ENCODE peak calls at places on chromosomes 7 and 10, in six cellular contexts. E is HCT116, J is IMR-90, H is heart left ventricle, Q is HepG2, V is K562. C is an unnamed sample.

GRCh38 chr7:101861223-101861775 is 43.9 kb downstream of the CUX1 start:
- DNase-seq in H (no peak), V (no peak), Q (no peak), E (no peak), J (no peak), C (no peak)

GRCh38 chr10:45000138-45000763 is 472 bp upstream of the ZNF22 start:
- DNase-seq in E (no peak), J (peak; percentile 9), V (no peak), Q (no peak), H (peak; percentile 93), C (no peak)

GRCh38 chr10:28815681-28816080 is 138.4 kb downstream of the BAMBI start:
- DNase-seq in J (no peak), Q (no peak), E (no peak), H (no peak), V (no peak), C (no peak)

GRCh38 chr10:61835069-61835908 is 66.2 kb upstream of the ARID5B start:
- DNase-seq in H (no peak), E (peak; percentile 71), J (peak; percentile 78), V (peak; percentile 89), Q (peak; percentile 44), C (peak; percentile 23)

GRCh38 chr10:118615888-118616287 is 20.4 kb upstream of the PRLHR start:
- DNase-seq in V (no peak), H (no peak), Q (no peak), J (peak; percentile 4), E (peak; percentile 10), C (no peak)

GRCh38 chr7:45711161-45711490 is 137.0 kb downstream of the ADCY1 start:
- DNase-seq in V (no peak), E (no peak), J (no peak), H (no peak), Q (no peak), C (no peak)

GRCh38 chr10:6558272-6558671 is 21.8 kb downstream of the PRKCQ start:
- DNase-seq in J (no peak), Q (no peak), V (no peak), H (no peak), E (no peak), C (no peak)

GRCh38 chr10:106863549-106863948 is 301.0 kb downstream of the SORCS1 start:
- DNase-seq in H (no peak), E (no peak), Q (no peak), V (peak; percentile 24), J (no peak), C (no peak)

GRCh38 chr7:25952277-25953057 is 199.5 kb upstream of the NFE2L3 start:
- DNase-seq in Q (peak; percentile 93), J (no peak), E (no peak), H (no peak), V (no peak), C (no peak)

GRCh38 chr7:101563933-101564777 is 64.9 kb downstream of the MYL10 start:
- DNase-seq in H (no peak), E (no peak), J (no peak), V (no peak), Q (no peak), C (no peak)

GRCh38 chr10:11325817-11326216 is 285.6 kb downstream of the USP6NL start:
- DNase-seq in H (no peak), E (no peak), Q (no peak), J (peak; percentile 60), V (no peak), C (no peak)

GRCh38 chr10:33065111-33065510 is 107.1 kb upstream of the ITGB1 start:
- DNase-seq in Q (no peak), H (no peak), E (no peak), V (no peak), J (no peak), C (no peak)

GRCh38 chr10:97974108-97974507 is 56.3 kb downstream of the CRTAC1 start:
- DNase-seq in V (no peak), E (no peak), H (no peak), Q (no peak), J (no peak), C (no peak)

GRCh38 chr7:149209518-149210269 is 14.3 kb downstream of the ZNF282 start:
- DNase-seq in Q (peak; percentile 44), V (peak; percentile 82), J (peak; percentile 55), H (no peak), E (peak; percentile 40), C (peak; percentile 95)

GRCh38 chr7:104979167-104979841 is 34.7 kb upstream of the KMT2E start:
- DNase-seq in Q (no peak), J (peak; percentile 62), V (no peak), E (no peak), H (no peak), C (no peak)

DNA sequence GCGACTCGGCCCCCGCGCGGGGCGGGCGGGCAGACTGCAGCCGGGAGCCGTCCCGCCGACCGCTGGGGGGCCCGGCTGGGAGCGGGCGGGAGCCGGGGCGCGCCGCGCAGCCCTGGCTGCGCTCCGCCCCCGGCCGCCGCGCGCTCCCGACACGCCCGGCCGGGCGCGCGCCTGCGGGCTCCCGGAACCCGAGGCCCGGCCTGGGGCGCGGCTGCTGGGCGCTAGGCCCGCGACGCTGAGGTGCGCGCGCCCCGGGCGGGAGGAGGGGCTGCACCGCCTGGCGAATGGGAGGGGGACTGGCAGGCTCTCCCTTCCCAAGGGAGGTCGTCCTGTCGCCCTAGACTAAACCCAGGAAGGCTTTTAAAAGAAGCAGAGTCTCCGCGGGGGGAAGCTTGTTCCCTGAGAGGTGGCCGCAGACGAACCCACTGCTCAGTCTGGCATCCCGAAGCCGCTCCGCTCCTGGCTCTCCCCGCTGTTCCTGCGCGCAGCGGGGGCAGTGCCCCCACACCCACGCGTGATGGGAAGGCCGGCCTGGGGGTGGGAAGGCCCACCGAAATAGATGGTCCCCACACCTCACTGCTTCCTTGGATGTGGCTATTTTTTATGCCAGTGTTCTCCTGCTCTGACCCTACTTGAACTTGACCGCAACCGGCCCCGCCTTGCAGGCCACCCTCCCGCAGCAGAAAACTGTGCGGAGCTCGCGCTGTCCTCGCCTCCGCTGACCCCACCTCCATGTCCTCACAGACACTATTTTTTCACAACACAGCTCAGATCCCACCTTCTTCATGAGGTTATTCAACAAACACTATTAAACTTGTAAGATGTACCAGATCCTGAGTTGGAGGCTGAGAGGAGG is at the start of gene VOPP1:
- DNase-seq in Q (peak; percentile 35), J (peak; percentile 63), H (peak; percentile 70), V (peak; percentile 81), E (no peak), C (peak; percentile 96)
- TF ChIP-seq POLR2A in Q (no peak), J (no peak), H (peak; percentile 13), V (peak; percentile 3), E (no peak), C (peak; percentile 50)

GRCh38 chr10:88386878-88387773 is 196.0 kb downstream of the RNLS start:
- DNase-seq in H (no peak), Q (peak; percentile 50), J (peak; percentile 82), V (no peak), E (peak; percentile 43), C (peak; percentile 25)
- TF ChIP-seq POLR2A in H (peak; percentile 35), Q (no peak), J (no peak), V (no peak), E (no peak), C (no peak)

GRCh38 chr10:79285315-79286185 is 61.7 kb upstream of the PPIF start:
- DNase-seq in J (no peak), E (no peak), V (no peak), H (no peak), Q (no peak), C (no peak)
- TF ChIP-seq POLR2A in J (no peak), E (no peak), V (no peak), H (no peak), Q (no peak), C (no peak)

DNA sequence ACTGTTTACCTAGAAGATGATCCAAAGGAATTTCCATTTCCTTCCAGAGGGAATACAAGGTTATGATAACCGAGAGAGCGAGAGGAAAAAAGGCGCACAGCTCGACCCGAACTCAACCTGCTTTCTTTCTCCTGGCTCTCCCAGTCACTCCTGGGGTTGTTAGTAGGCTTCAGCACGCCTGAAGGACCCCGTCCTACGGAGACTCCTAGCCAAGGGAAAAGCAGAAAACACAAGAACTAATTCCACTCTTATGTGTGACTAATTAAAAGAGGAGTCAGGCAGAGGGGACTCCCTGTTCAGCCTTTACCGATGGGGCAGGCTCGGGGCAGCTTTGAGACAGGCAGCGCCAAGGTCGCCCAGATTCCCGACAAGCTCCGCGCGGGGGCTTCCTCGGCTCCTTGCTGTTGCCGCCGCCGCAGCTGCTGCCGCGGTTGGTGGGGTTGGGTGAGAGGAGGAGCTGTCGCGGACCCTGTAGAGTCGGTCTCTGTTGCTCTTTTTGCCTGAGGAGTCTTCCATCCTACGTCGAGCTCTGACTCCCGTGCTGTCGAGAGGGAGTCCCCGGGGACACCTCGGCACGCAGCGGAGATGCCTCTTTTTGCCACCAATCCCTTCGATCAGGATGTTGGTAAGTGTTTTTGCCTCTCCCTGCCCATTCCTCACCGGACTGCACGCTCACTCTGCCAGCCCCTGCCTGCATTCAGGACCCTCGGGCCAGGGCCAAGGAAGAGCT is at the start of gene STAM:
- DNase-seq in E (peak; percentile 80), Q (peak; percentile 85), H (peak; percentile 96), J (peak; percentile 91), V (peak; percentile 94), C (peak; percentile 60)
- TF ChIP-seq POLR2A in E (peak; percentile 55), Q (peak; percentile 81), H (peak; percentile 60), J (peak; percentile 88), V (peak; percentile 92), C (peak; percentile 59)

DNA sequence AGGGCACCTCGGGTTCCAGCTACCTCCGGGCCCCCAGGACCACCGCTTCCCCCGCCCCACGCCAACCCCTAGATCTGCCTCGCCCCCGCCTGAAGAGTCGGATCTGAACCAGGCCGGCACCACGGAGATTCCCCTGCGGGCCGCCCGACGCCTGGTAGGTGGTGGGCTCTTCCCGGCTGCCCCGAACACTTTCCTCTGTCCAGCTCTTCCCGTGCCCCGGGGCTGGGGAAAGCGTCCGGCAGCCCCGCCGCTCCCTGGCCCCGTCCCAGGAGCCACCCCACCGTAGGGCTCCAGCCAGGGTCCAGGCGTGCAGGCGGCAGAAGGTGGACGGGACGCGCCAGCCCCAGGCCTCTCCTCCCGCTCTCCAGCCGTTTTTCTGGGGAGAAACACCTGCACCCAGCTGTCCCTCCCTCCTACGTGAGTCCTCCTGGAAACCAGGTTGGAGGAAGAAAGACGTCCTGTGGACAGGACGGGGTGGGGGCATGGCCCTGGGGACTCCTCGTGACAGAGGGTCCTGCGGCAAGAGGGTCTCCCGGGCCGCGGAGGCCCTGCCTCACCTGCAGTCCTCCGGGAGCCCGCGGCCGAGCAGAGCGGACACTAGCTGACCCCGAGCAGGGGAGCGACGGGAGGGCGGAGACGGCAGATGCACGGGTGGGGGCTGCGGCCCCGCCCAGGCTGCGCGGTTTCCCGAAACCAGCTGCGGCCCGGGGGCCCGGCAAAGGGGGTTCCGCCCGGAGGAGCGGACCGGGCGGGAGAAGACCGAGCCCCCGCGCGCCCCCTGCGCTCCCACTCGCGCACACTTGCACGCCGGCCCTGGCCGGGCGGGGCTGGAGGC is at the start of gene TMEM176B:
- DNase-seq in Q (no peak), J (no peak), H (peak; percentile 80), V (no peak), E (no peak), C (no peak)
- TF ChIP-seq POLR2A in Q (no peak), J (no peak), H (no peak), V (no peak), E (no peak), C (no peak)

GRCh38 chr10:71616817-71617654 is 102.5 kb downstream of the C10orf105 start:
- DNase-seq in E (no peak), Q (no peak), J (no peak), V (no peak), H (no peak), C (no peak)
- TF ChIP-seq POLR2A in E (no peak), Q (no peak), J (no peak), V (no peak), H (no peak), C (no peak)

DNA sequence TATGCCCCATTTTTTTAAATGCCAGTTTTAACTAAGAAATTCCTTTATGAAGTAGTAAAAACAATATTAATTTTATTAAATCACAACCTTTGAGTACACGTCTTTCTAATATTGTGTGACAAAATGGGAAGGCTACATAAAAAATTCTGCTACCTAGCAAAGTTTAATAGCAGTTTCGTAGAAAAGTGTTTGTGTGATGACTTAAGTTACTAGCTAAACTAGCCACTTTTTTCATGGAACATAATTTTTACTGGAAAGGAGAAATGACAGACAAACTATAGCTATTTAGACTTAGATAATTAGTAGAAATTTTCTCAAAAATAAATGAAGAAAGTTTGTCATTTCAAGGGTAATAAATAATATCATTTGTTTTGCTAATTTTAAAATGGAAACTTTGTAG is 153.1 kb downstream of the GPAM start:
- DNase-seq in H (no peak), E (no peak), J (no peak), V (no peak), Q (no peak), C (no peak)
- TF ChIP-seq POLR2A in H (no peak), E (no peak), J (no peak), V (no peak), Q (no peak), C (no peak)